ENCODE peak calls at places on chromosomes 6 and 20, in six cellular contexts. One of them, this sample, is unnamed.
A peak's percentile ranks its signal among the peaks of the same experiment; 100 is the strongest.

GRCh38 chr20:23363257-23363649 is 1.3 kb downstream of the GZF1 start:
- DNase-seq in AG04450: no peak
- DNase-seq in CD8-positive, alpha-beta T cell: no peak
- DNase-seq in A549: no peak
- DNase-seq in uterus: no peak
- DNase-seq in lower lobe of right lung: no peak
- DNase-seq in this sample: no peak

GRCh38 chr6:137033828-137034227 is 10.9 kb downstream of the IL20RA start:
- DNase-seq in AG04450: no peak
- DNase-seq in CD8-positive, alpha-beta T cell: peak; percentile 32
- DNase-seq in A549: no peak
- DNase-seq in uterus: no peak
- DNase-seq in lower lobe of right lung: no peak
- DNase-seq in this sample: no peak

GRCh38 chr6:132817554-132818403 is 3.4 kb downstream of the RPS12 start:
- DNase-seq in AG04450: no peak
- DNase-seq in CD8-positive, alpha-beta T cell: no peak
- DNase-seq in A549: no peak
- DNase-seq in uterus: no peak
- DNase-seq in lower lobe of right lung: no peak
- DNase-seq in this sample: no peak

GRCh38 chr20:49890651-49891361 is 24.5 kb downstream of the SPATA2 start:
- DNase-seq in AG04450: no peak
- DNase-seq in CD8-positive, alpha-beta T cell: no peak
- DNase-seq in A549: no peak
- DNase-seq in uterus: peak; percentile 43
- DNase-seq in lower lobe of right lung: peak; percentile 64
- DNase-seq in this sample: no peak

GRCh38 chr6:36862164-36862847 is 12.3 kb downstream of the PPIL1 start:
- DNase-seq in AG04450: no peak
- DNase-seq in CD8-positive, alpha-beta T cell: no peak
- DNase-seq in A549: peak; percentile 25
- DNase-seq in uterus: no peak
- DNase-seq in lower lobe of right lung: no peak
- DNase-seq in this sample: peak; percentile 63

GRCh38 chr6:38489951-38490350 is 149.8 kb downstream of the BTBD9 start:
- DNase-seq in AG04450: peak; percentile 68
- DNase-seq in CD8-positive, alpha-beta T cell: no peak
- DNase-seq in A549: no peak
- DNase-seq in uterus: no peak
- DNase-seq in lower lobe of right lung: no peak
- DNase-seq in this sample: no peak

GRCh38 chr6:149480502-149481280 is 4.1 kb downstream of the ZC3H12D start:
- DNase-seq in AG04450: no peak
- DNase-seq in CD8-positive, alpha-beta T cell: no peak
- DNase-seq in A549: no peak
- DNase-seq in uterus: no peak
- DNase-seq in lower lobe of right lung: no peak
- DNase-seq in this sample: no peak

GRCh38 chr20:38748863-38749153 is 548 bp downstream of the ACTR5 start:
- DNase-seq in AG04450: no peak
- DNase-seq in CD8-positive, alpha-beta T cell: peak; percentile 31
- DNase-seq in A549: peak; percentile 15
- DNase-seq in uterus: no peak
- DNase-seq in lower lobe of right lung: no peak
- DNase-seq in this sample: peak; percentile 91

GRCh38 chr20:15113374-15113773 is 776.0 kb upstream of the FLRT3 start:
- DNase-seq in AG04450: no peak
- DNase-seq in CD8-positive, alpha-beta T cell: no peak
- DNase-seq in A549: no peak
- DNase-seq in uterus: no peak
- DNase-seq in lower lobe of right lung: no peak
- DNase-seq in this sample: no peak

GRCh38 chr20:16518068-16518783 is 55.0 kb downstream of the KIF16B start:
- DNase-seq in AG04450: peak; percentile 7
- DNase-seq in CD8-positive, alpha-beta T cell: no peak
- DNase-seq in A549: peak; percentile 69
- DNase-seq in uterus: no peak
- DNase-seq in lower lobe of right lung: no peak
- DNase-seq in this sample: peak; percentile 79

GRCh38 chr20:34426026-34426425 is 63.0 kb downstream of the ITCH start:
- DNase-seq in AG04450: no peak
- DNase-seq in CD8-positive, alpha-beta T cell: no peak
- DNase-seq in A549: no peak
- DNase-seq in uterus: no peak
- DNase-seq in lower lobe of right lung: no peak
- DNase-seq in this sample: no peak

GRCh38 chr6:139943391-139943790 is 568.9 kb upstream of the CITED2 start:
- DNase-seq in AG04450: peak; percentile 48
- DNase-seq in CD8-positive, alpha-beta T cell: no peak
- DNase-seq in A549: peak; percentile 44
- DNase-seq in uterus: no peak
- DNase-seq in lower lobe of right lung: no peak
- DNase-seq in this sample: peak; percentile 56

GRCh38 chr6:45658958-45659357 is 281.2 kb upstream of the SUPT3H start:
- DNase-seq in AG04450: no peak
- DNase-seq in CD8-positive, alpha-beta T cell: no peak
- DNase-seq in A549: no peak
- DNase-seq in uterus: no peak
- DNase-seq in lower lobe of right lung: no peak
- DNase-seq in this sample: no peak

GRCh38 chr20:22346716-22347115 is 237.7 kb downstream of the FOXA2 start:
- DNase-seq in AG04450: no peak
- DNase-seq in CD8-positive, alpha-beta T cell: no peak
- DNase-seq in A549: no peak
- DNase-seq in uterus: no peak
- DNase-seq in lower lobe of right lung: no peak
- DNase-seq in this sample: peak; percentile 20

GRCh38 chr20:44457016-44457415 is 18.7 kb upstream of the TTPAL start:
- DNase-seq in AG04450: no peak
- DNase-seq in CD8-positive, alpha-beta T cell: no peak
- DNase-seq in A549: no peak
- DNase-seq in uterus: no peak
- DNase-seq in lower lobe of right lung: no peak
- DNase-seq in this sample: no peak

GRCh38 chr6:73314577-73315492 is 39.2 kb downstream of the DPPA5 start:
- DNase-seq in AG04450: no peak
- DNase-seq in CD8-positive, alpha-beta T cell: no peak
- DNase-seq in A549: no peak
- DNase-seq in uterus: no peak
- DNase-seq in lower lobe of right lung: no peak
- DNase-seq in this sample: no peak

GRCh38 chr6:73308712-73309533 is 45.2 kb downstream of the DPPA5 start:
- DNase-seq in AG04450: no peak
- DNase-seq in CD8-positive, alpha-beta T cell: no peak
- DNase-seq in A549: peak; percentile 35
- DNase-seq in uterus: no peak
- DNase-seq in lower lobe of right lung: no peak
- DNase-seq in this sample: peak; percentile 61

GRCh38 chr6:73309534-73309783 is 44.6 kb downstream of the DPPA5 start:
- DNase-seq in AG04450: no peak
- DNase-seq in CD8-positive, alpha-beta T cell: no peak
- DNase-seq in A549: no peak
- DNase-seq in uterus: no peak
- DNase-seq in lower lobe of right lung: no peak
- DNase-seq in this sample: no peak

DNA sequence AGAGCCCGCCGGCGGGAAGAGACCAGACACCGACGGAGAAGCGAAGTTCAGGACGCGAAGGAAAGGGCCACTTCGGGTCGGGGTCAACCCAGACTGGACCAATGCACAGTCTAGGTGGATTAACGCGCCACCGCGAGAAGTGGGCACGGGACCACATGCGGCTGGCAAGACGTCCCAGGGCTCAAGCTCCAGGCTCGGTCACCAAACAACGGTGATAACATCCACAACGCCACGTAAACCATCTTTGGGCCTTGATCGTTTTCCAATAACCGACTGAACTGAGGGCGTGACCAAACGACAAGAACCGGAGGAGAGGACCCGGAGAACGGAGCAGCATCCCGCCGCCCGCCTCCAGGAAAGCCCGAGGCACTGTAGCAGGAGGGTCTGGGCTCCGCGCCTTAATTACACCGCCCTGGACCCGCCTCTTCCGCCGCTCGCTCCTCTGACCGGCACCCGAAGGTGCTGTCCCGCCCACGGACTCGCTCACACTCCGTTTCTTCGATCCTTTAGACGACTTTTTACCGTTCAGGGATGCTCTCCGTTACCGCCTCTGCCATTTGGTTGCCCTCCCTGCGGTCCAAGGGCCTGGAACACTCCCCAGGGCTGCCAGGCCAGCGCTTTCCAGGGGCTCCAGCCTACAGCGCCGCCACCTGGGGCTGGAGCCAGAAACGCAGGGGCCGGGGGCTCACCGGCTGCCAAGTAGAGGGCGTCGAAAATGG is 44.1 kb downstream of the DPPA5 start:
- DNase-seq in AG04450: no peak
- DNase-seq in CD8-positive, alpha-beta T cell: peak; percentile 40
- DNase-seq in A549: peak; percentile 67
- DNase-seq in uterus: peak; percentile 34
- DNase-seq in lower lobe of right lung: peak; percentile 72
- DNase-seq in this sample: peak; percentile 81
- TF ChIP-seq CTCF in AG04450: peak; percentile 74
- TF ChIP-seq CTCF in CD8-positive, alpha-beta T cell: no peak
- TF ChIP-seq CTCF in A549: peak; percentile 69
- TF ChIP-seq CTCF in uterus: peak; percentile 52
- TF ChIP-seq CTCF in lower lobe of right lung: peak; percentile 45
- TF ChIP-seq CTCF in this sample: peak; percentile 83

DNA sequence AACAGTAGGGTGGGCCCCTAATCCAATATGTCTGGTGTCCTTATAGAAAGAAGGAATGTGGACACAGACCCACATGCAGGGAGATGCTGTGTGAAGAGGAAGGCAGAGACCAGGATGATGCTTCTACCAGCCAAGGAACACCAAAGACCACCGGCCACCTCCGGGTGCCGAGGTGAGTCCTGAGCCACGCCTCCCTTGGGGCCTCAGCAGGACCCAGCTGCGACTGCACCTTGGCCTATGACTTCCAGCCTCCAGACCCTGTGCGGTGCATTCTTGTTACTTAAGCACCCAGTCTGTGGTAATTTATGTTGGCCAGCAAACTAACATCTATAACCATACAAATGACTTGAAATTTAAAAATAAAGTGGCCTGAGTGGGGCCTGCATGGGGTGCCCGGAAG is 79.5 kb upstream of the QKI start:
- DNase-seq in AG04450: no peak
- DNase-seq in CD8-positive, alpha-beta T cell: no peak
- DNase-seq in A549: no peak
- DNase-seq in uterus: no peak
- DNase-seq in lower lobe of right lung: no peak
- DNase-seq in this sample: no peak
- H3K27ac ChIP-seq in AG04450: no peak overlapping the region
- H3K27ac ChIP-seq in CD8-positive, alpha-beta T cell: no peak overlapping the region
- H3K27ac ChIP-seq in A549: no peak overlapping the region
- H3K27ac ChIP-seq in uterus: peak overlapping the region; percentile 55
- H3K27ac ChIP-seq in lower lobe of right lung: peak overlapping the region; percentile 78
- H3K27ac ChIP-seq in this sample: no peak overlapping the region

DNA sequence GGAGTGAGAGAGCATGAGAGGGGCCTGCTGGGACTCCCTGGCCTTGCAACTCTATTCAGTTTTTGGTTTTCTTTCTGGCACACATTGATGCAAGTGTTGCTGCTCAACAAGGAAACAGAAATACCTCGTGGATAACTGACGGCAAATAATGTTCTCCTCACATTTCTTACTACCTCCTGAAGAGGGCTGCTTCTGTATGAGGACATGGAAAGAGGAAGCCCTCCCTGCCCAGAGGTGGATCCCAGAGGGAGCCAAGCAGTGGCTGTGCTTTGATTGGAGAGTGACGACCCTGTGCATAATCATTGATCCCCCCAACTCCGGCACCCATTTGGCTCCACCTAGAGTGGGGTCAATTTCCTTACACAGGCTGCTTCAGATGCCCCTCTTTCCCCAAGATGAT is 34.6 kb upstream of the SCP2D1 start:
- DNase-seq in AG04450: no peak
- DNase-seq in CD8-positive, alpha-beta T cell: no peak
- DNase-seq in A549: no peak
- DNase-seq in uterus: no peak
- DNase-seq in lower lobe of right lung: no peak
- DNase-seq in this sample: no peak
- TF ChIP-seq CTCF in AG04450: no peak
- TF ChIP-seq CTCF in CD8-positive, alpha-beta T cell: no peak
- TF ChIP-seq CTCF in A549: no peak
- TF ChIP-seq CTCF in uterus: no peak
- TF ChIP-seq CTCF in lower lobe of right lung: no peak
- TF ChIP-seq CTCF in this sample: no peak

GRCh38 chr20:37200376-37200775 is 21.0 kb upstream of the MROH8 start:
- DNase-seq in AG04450: no peak
- DNase-seq in CD8-positive, alpha-beta T cell: no peak
- DNase-seq in A549: no peak
- DNase-seq in uterus: no peak
- DNase-seq in lower lobe of right lung: no peak
- DNase-seq in this sample: no peak

GRCh38 chr20:37200926-37201826 is 21.8 kb upstream of the MROH8 start:
- DNase-seq in AG04450: no peak
- DNase-seq in CD8-positive, alpha-beta T cell: no peak
- DNase-seq in A549: no peak
- DNase-seq in uterus: no peak
- DNase-seq in lower lobe of right lung: no peak
- DNase-seq in this sample: no peak

GRCh38 chr20:37202267-37202943 is 23.1 kb upstream of the MROH8 start:
- DNase-seq in AG04450: peak; percentile 90
- DNase-seq in CD8-positive, alpha-beta T cell: no peak
- DNase-seq in A549: peak; percentile 72
- DNase-seq in uterus: peak; percentile 60
- DNase-seq in lower lobe of right lung: no peak
- DNase-seq in this sample: peak; percentile 96

GRCh38 chr20:37204056-37204455 is 24.7 kb upstream of the MROH8 start:
- DNase-seq in AG04450: no peak
- DNase-seq in CD8-positive, alpha-beta T cell: no peak
- DNase-seq in A549: no peak
- DNase-seq in uterus: no peak
- DNase-seq in lower lobe of right lung: no peak
- DNase-seq in this sample: no peak

GRCh38 chr20:37201827-37202162 is 22.4 kb upstream of the MROH8 start:
- DNase-seq in AG04450: no peak
- DNase-seq in CD8-positive, alpha-beta T cell: no peak
- DNase-seq in A549: no peak
- DNase-seq in uterus: no peak
- DNase-seq in lower lobe of right lung: no peak
- DNase-seq in this sample: no peak
- H3K27ac ChIP-seq in AG04450: peak overlapping the region; percentile 79
- H3K27ac ChIP-seq in CD8-positive, alpha-beta T cell: no peak overlapping the region
- H3K27ac ChIP-seq in A549: no peak overlapping the region
- H3K27ac ChIP-seq in uterus: peak overlapping the region; percentile 72
- H3K27ac ChIP-seq in lower lobe of right lung: peak overlapping the region; percentile 59
- H3K27ac ChIP-seq in this sample: no peak overlapping the region